ENCODE peak calls at places on chromosomes 2 and 18, in seven cellular contexts. I is right cardiac atrium, B is left ventricle myocardium inferior, C is SJCRH30, D is mammary epithelial cell, Q is prostate gland, E is PC-9. P is an unnamed sample.
A peak's percentile ranks its signal among the peaks of the same experiment; 100 is the strongest.

GRCh38 chr2:584863-585823 is 92.1 kb downstream of the TMEM18 start:
- DNase-seq in I (no peak), B (no peak), C (no peak), D (no peak), Q (no peak), E (no peak), P (no peak)

GRCh38 chr18:48820483-48821250 is 130.1 kb downstream of the SMAD7 start:
- DNase-seq in I (peak; percentile 20), B (peak; percentile 6), C (no peak), D (no peak), Q (no peak), E (no peak), P (peak; percentile 18)

GRCh38 chr2:98912221-98912851 is 23.7 kb downstream of the CRACDL start:
- DNase-seq in I (peak; percentile 66), B (no peak), C (peak; percentile 13), D (peak; percentile 86), Q (no peak), E (peak; percentile 59), P (peak; percentile 71)

GRCh38 chr2:152740743-152741328 is 22.4 kb downstream of the ARL6IP6 start:
- DNase-seq in I (no peak), B (no peak), C (peak; percentile 58), D (peak; percentile 43), Q (no peak), E (no peak), P (no peak)

GRCh38 chr2:99804969-99805368 is 315.2 kb upstream of the REV1 start:
- DNase-seq in I (no peak), B (no peak), C (no peak), D (no peak), Q (no peak), E (no peak), P (no peak)

GRCh38 chr2:68747413-68747812 is 12.8 kb downstream of the ARHGAP25 start:
- DNase-seq in I (no peak), B (no peak), C (no peak), D (no peak), Q (no peak), E (no peak), P (no peak)

GRCh38 chr2:218474527-218474926 is 55.6 kb downstream of the VIL1 start:
- DNase-seq in I (no peak), B (no peak), C (no peak), D (no peak), Q (no peak), E (no peak), P (no peak)

GRCh38 chr2:171923206-171923605 is 945 bp downstream of the HAT1 start:
- DNase-seq in I (no peak), B (no peak), C (peak; percentile 60), D (peak; percentile 30), Q (no peak), E (peak; percentile 53), P (peak; percentile 41)

GRCh38 chr2:174012347-174013309 is 47.5 kb upstream of the SP3 start:
- DNase-seq in I (peak; percentile 92), B (peak; percentile 85), C (no peak), D (no peak), Q (peak; percentile 62), E (peak; percentile 81), P (peak; percentile 82)

GRCh38 chr18:4544131-4544530 is 89.0 kb upstream of the DLGAP1 start:
- DNase-seq in I (no peak), B (no peak), C (no peak), D (no peak), Q (no peak), E (no peak), P (no peak)

GRCh38 chr18:79410171-79410641 is 14.5 kb downstream of the NFATC1 start:
- DNase-seq in I (peak; percentile 55), B (peak; percentile 10), C (no peak), D (no peak), Q (no peak), E (no peak), P (no peak)

GRCh38 chr2:201448067-201448466 is 3.2 kb downstream of the TRAK2 start:
- DNase-seq in I (no peak), B (no peak), C (no peak), D (no peak), Q (no peak), E (no peak), P (no peak)
- H3K4me1 ChIP-seq in I (peaks cover 4% of the 10 kb centered on the region), B (peaks cover 97% of the 10 kb centered on the region), C (peaks cover 33% of the 10 kb centered on the region), D (peaks cover 20% of the 10 kb centered on the region), Q (no peaks in the 10 kb centered on the region), E (peaks cover 34% of the 10 kb centered on the region), P (peaks cover 3% of the 10 kb centered on the region)

DNA sequence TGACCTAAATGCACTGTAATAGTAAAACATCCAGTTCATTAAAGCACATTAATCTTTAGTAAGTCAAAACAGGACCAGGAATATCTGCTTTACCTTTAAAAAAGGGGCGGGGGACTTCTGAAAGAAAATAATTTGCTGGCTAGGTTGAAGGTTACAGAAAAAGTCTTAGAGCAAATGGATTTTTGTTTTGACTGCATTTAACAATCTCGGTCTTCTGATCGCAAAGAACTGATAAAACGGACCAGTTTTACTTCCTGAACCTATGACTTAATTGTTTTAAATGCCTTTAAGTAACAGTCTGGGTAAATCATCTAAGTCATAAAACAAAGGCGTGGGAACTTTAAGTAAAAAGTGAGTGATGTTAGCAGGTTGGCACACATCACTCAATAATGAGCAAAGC is 783 bp downstream of the BUB1 start:
- DNase-seq in I (no peak), B (no peak), C (no peak), D (no peak), Q (no peak), E (no peak), P (no peak)
- H3K4me1 ChIP-seq in I (peaks cover 4% of the 10 kb centered on the region), B (peaks cover 35% of the 10 kb centered on the region), C (peaks cover 4% of the 10 kb centered on the region), D (peaks cover 27% of the 10 kb centered on the region), Q (peaks cover 5% of the 10 kb centered on the region), E (peaks cover 35% of the 10 kb centered on the region), P (peaks cover 10% of the 10 kb centered on the region)

GRCh38 chr2:215532844-215533243 is 97.0 kb upstream of the FN1 start:
- DNase-seq in I (no peak), B (no peak), C (no peak), D (no peak), Q (no peak), E (no peak), P (no peak)
- H3K4me1 ChIP-seq in I (peaks cover 2% of the 10 kb centered on the region), B (peaks cover 29% of the 10 kb centered on the region), C (peaks cover 20% of the 10 kb centered on the region), D (peaks cover 51% of the 10 kb centered on the region), Q (no peaks in the 10 kb centered on the region), E (peaks cover 37% of the 10 kb centered on the region), P (no peaks in the 10 kb centered on the region)

GRCh38 chr2:85400023-85400422 is 10.1 kb downstream of the CAPG start:
- DNase-seq in I (no peak), B (no peak), C (no peak), D (no peak), Q (no peak), E (no peak), P (no peak)

GRCh38 chr2:85399183-85399455 is 11.0 kb downstream of the CAPG start:
- DNase-seq in I (no peak), B (no peak), C (no peak), D (no peak), Q (no peak), E (no peak), P (no peak)

GRCh38 chr2:85400541-85400940 is 9.6 kb downstream of the CAPG start:
- DNase-seq in I (no peak), B (no peak), C (no peak), D (no peak), Q (no peak), E (no peak), P (no peak)

GRCh38 chr2:85401844-85402243 is 8.3 kb downstream of the CAPG start:
- DNase-seq in I (no peak), B (no peak), C (no peak), D (no peak), Q (no peak), E (no peak), P (no peak)

GRCh38 chr2:85400951-85401805 is 9.0 kb downstream of the CAPG start:
- DNase-seq in I (no peak), B (no peak), C (no peak), D (no peak), Q (peak; percentile 51), E (no peak), P (no peak)
- H3K4me1 ChIP-seq in I (no peaks in the 10 kb centered on the region), B (no peaks in the 10 kb centered on the region), C (no peaks in the 10 kb centered on the region), D (no peaks in the 10 kb centered on the region), Q (peaks cover 4% of the 10 kb centered on the region), E (peaks cover 22% of the 10 kb centered on the region), P (peaks cover 4% of the 10 kb centered on the region)

GRCh38 chr2:65392609-65393008 is 39.8 kb downstream of the SPRED2 start:
- DNase-seq in I (no peak), B (no peak), C (no peak), D (no peak), Q (no peak), E (no peak), P (no peak)
- H3K4me1 ChIP-seq in I (peaks cover 16% of the 10 kb centered on the region), B (peaks cover 84% of the 10 kb centered on the region), C (peaks cover 3% of the 10 kb centered on the region), D (peaks cover 68% of the 10 kb centered on the region), Q (peaks cover 7% of the 10 kb centered on the region), E (peaks cover 38% of the 10 kb centered on the region), P (peaks cover 11% of the 10 kb centered on the region)

GRCh38 chr2:23599691-23600090 is 214.7 kb downstream of the KLHL29 start:
- DNase-seq in I (no peak), B (no peak), C (no peak), D (no peak), Q (no peak), E (no peak), P (peak; percentile 17)
- H3K4me1 ChIP-seq in I (peaks cover 9% of the 10 kb centered on the region), B (peaks cover 21% of the 10 kb centered on the region), C (peaks cover 26% of the 10 kb centered on the region), D (peaks cover 20% of the 10 kb centered on the region), Q (peaks cover 6% of the 10 kb centered on the region), E (peaks cover 7% of the 10 kb centered on the region), P (peaks cover 3% of the 10 kb centered on the region)

GRCh38 chr18:12318334-12318697 is 10.3 kb downstream of the TUBB6 start:
- DNase-seq in I (no peak), B (no peak), C (no peak), D (no peak), Q (no peak), E (no peak), P (no peak)

GRCh38 chr18:12315481-12315880 is 7.4 kb downstream of the TUBB6 start:
- DNase-seq in I (no peak), B (no peak), C (no peak), D (no peak), Q (no peak), E (no peak), P (no peak)

GRCh38 chr18:12315911-12316310 is 7.9 kb downstream of the TUBB6 start:
- DNase-seq in I (peak; percentile 87), B (peak; percentile 73), C (no peak), D (no peak), Q (no peak), E (no peak), P (no peak)

GRCh38 chr18:12318857-12319256 is 10.8 kb downstream of the TUBB6 start:
- DNase-seq in I (no peak), B (no peak), C (no peak), D (no peak), Q (no peak), E (no peak), P (no peak)

GRCh38 chr18:12317664-12318333 is 9.8 kb downstream of the TUBB6 start:
- DNase-seq in I (no peak), B (no peak), C (no peak), D (no peak), Q (no peak), E (no peak), P (no peak)
- H3K4me1 ChIP-seq in I (peaks cover 10% of the 10 kb centered on the region), B (peaks cover 88% of the 10 kb centered on the region), C (no peaks in the 10 kb centered on the region), D (peaks cover 17% of the 10 kb centered on the region), Q (no peaks in the 10 kb centered on the region), E (no peaks in the 10 kb centered on the region), P (peaks cover 4% of the 10 kb centered on the region)

DNA sequence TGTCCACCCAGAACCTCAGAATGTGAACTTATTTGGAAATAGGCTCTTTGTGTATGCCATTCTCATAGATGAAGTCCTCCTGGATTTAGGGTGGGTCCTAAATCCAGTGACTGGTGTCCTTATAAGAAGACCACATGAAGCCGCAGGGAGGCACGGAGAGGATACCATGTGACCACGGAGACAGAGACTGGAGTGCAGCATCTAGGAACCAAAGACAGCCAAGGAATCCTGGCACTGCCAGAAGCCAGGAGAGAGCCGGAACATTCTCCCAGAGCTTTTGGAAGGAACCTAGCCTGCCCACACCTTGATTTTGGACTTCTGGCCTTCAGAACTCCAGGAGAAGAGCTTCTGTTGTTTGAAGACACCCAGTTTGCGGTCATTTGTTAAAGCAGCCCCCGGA is 49.7 kb downstream of the ARL4C start:
- DNase-seq in I (no peak), B (no peak), C (no peak), D (peak; percentile 22), Q (peak; percentile 20), E (no peak), P (no peak)
- H3K4me1 ChIP-seq in I (no peaks in the 10 kb centered on the region), B (peaks cover 19% of the 10 kb centered on the region), C (peaks cover 12% of the 10 kb centered on the region), D (peaks cover 41% of the 10 kb centered on the region), Q (no peaks in the 10 kb centered on the region), E (peaks cover 14% of the 10 kb centered on the region), P (peaks cover 1% of the 10 kb centered on the region)